ENCODE peak calls at places on chromosomes 2 and 18, in eight cellular contexts. N, P, R, D, M, A, I and L are unnamed samples.

GRCh38 chr18:2451556-2451955 is 119.7 kb downstream of the METTL4 start:
- DNase-seq in N (no peak), P (no peak), R (no peak), D (no peak), M (no peak), A (no peak), I (no peak), L (no peak)

GRCh38 chr2:85866165-85866659 is 22.6 kb downstream of the ST3GAL5 start:
- DNase-seq in N (no peak), P (no peak), R (no peak), D (no peak), M (no peak), A (no peak), I (no peak), L (no peak)

GRCh38 chr2:165898381-165898780 is 55.2 kb downstream of the TTC21B start:
- DNase-seq in N (peak), P (no peak), R (no peak), D (no peak), M (no peak), A (no peak), I (no peak), L (peak)

GRCh38 chr2:151334082-151334815 is 23.1 kb upstream of the TNFAIP6 start:
- DNase-seq in N (peak), P (no peak), R (no peak), D (no peak), M (peak), A (no peak), I (no peak), L (peak)

GRCh38 chr2:71716697-71717624 is 263.6 kb downstream of the DYSF start:
- DNase-seq in N (peak), P (no peak), R (peak), D (no peak), M (peak), A (no peak), I (no peak), L (peak)

GRCh38 chr18:51561821-51562220 is 364.3 kb upstream of the MEX3C start:
- DNase-seq in N (no peak), P (no peak), R (peak), D (no peak), M (peak), A (no peak), I (no peak), L (no peak)

GRCh38 chr2:3466482-3466863 is 52.9 kb downstream of the ADI1 start:
- DNase-seq in N (no peak), P (no peak), R (no peak), D (no peak), M (peak), A (no peak), I (no peak), L (no peak)

GRCh38 chr2:204050681-204051080 is 114.1 kb downstream of the ICOS start:
- DNase-seq in N (no peak), P (no peak), R (no peak), D (no peak), M (no peak), A (no peak), I (no peak), L (no peak)

GRCh38 chr2:189824694-189825396 is 40.6 kb downstream of the PMS1 start:
- DNase-seq in N (no peak), P (no peak), R (no peak), D (no peak), M (peak), A (no peak), I (no peak), L (no peak)

GRCh38 chr2:18790465-18791171 is 201.2 kb upstream of the NT5C1B start:
- DNase-seq in N (no peak), P (no peak), R (no peak), D (no peak), M (no peak), A (no peak), I (no peak), L (no peak)